ENCODE peak calls at places on chromosome 2, in four cellular contexts. Q is left lung, I is sigmoid colon, E is cardiac fibroblast. F is an unnamed sample.
A peak's percentile ranks its signal among the peaks of the same experiment; 100 is the strongest.

GRCh38 chr2:170716851-170717598 is 1.9 kb downstream of the SP5 start:
- DNase-seq in Q (no peak), I (peak; percentile 81), E (peak; percentile 32), F (no peak)

GRCh38 chr2:9156483-9156882 is 50.1 kb upstream of the ASAP2 start:
- DNase-seq in Q (no peak), I (no peak), E (no peak), F (no peak)

GRCh38 chr2:121698318-121698930 is 38.3 kb downstream of the NIFK start:
- DNase-seq in Q (no peak), I (peak; percentile 11), E (no peak), F (no peak)

GRCh38 chr2:71473346-71474035 is 20.1 kb downstream of the DYSF start:
- DNase-seq in Q (no peak), I (peak; percentile 30), E (no peak), F (no peak)

GRCh38 chr2:112906276-112906675 is 4.7 kb upstream of the IL37 start:
- DNase-seq in Q (no peak), I (no peak), E (no peak), F (no peak)

GRCh38 chr2:120395686-120396518 is 50.0 kb downstream of the INHBB start:
- DNase-seq in Q (peak; percentile 48), I (no peak), E (no peak), F (peak; percentile 50)

GRCh38 chr2:37871453-37872191 is 53.5 kb upstream of the RMDN2 start:
- DNase-seq in Q (no peak), I (no peak), E (peak; percentile 87), F (no peak)

GRCh38 chr2:102337481-102338386 is 17.9 kb upstream of the IL18R1 start:
- DNase-seq in Q (no peak), I (no peak), E (peak; percentile 74), F (no peak)

GRCh38 chr2:108570416-108570815 is 36.1 kb downstream of the LIMS1 start:
- DNase-seq in Q (no peak), I (no peak), E (peak; percentile 85), F (no peak)

GRCh38 chr2:68385907-68386287 is 20.8 kb downstream of the PLEK start:
- DNase-seq in Q (no peak), I (no peak), E (no peak), F (no peak)

GRCh38 chr2:68386362-68386761 is 21.3 kb downstream of the PLEK start:
- DNase-seq in Q (no peak), I (no peak), E (no peak), F (no peak)

GRCh38 chr2:68384485-68385107 is 19.5 kb downstream of the PLEK start:
- DNase-seq in Q (no peak), I (no peak), E (no peak), F (no peak)

GRCh38 chr2:68383778-68384177 is 18.7 kb downstream of the PLEK start:
- DNase-seq in Q (no peak), I (no peak), E (no peak), F (no peak)

GRCh38 chr2:68385232-68385906 is 20.3 kb downstream of the PLEK start:
- DNase-seq in Q (no peak), I (no peak), E (no peak), F (no peak)
- TF ChIP-seq CTCF in Q (no peak), I (no peak), E (no peak), F (no peak)

GRCh38 chr2:224850081-224850480 is 133.9 kb upstream of the CCDC195 start:
- DNase-seq in Q (no peak), I (no peak), E (peak; percentile 25), F (no peak)

GRCh38 chr2:224847961-224848850 is 132.0 kb upstream of the CCDC195 start:
- DNase-seq in Q (no peak), I (no peak), E (peak; percentile 79), F (no peak)

GRCh38 chr2:224847431-224847830 is 131.3 kb upstream of the CCDC195 start:
- DNase-seq in Q (no peak), I (no peak), E (no peak), F (no peak)

GRCh38 chr2:224849264-224849663 is 133.1 kb upstream of the CCDC195 start:
- DNase-seq in Q (no peak), I (no peak), E (no peak), F (no peak)
- TF ChIP-seq CTCF in Q (no peak), I (no peak), E (no peak), F (no peak)

GRCh38 chr2:203671876-203672275 is 34.6 kb upstream of the CD28 start:
- DNase-seq in Q (no peak), I (no peak), E (no peak), F (no peak)
- TF ChIP-seq CTCF in Q (no peak), I (no peak), E (no peak), F (no peak)

GRCh38 chr2:236177967-236178909 is 10.1 kb upstream of the GBX2 start:
- DNase-seq in Q (peak; percentile 45), I (peak; percentile 74), E (peak; percentile 59), F (peak; percentile 73)

GRCh38 chr2:236177604-236177966 is 9.4 kb upstream of the GBX2 start:
- DNase-seq in Q (no peak), I (peak; percentile 68), E (peak; percentile 39), F (peak; percentile 67)

GRCh38 chr2:236174608-236175001 is 6.4 kb upstream of the GBX2 start:
- DNase-seq in Q (no peak), I (no peak), E (no peak), F (peak; percentile 59)

GRCh38 chr2:236176951-236177350 is 8.8 kb upstream of the GBX2 start:
- DNase-seq in Q (no peak), I (peak; percentile 33), E (no peak), F (peak; percentile 47)

GRCh38 chr2:236176417-236176816 is 8.2 kb upstream of the GBX2 start:
- DNase-seq in Q (no peak), I (peak; percentile 56), E (peak; percentile 35), F (peak; percentile 45)
- TF ChIP-seq CTCF in Q (peak; percentile 33), I (no peak), E (peak; percentile 59), F (no peak)

GRCh38 chr2:210662557-210662956 is 106.2 kb downstream of the CPS1 start:
- DNase-seq in Q (no peak), I (no peak), E (no peak), F (no peak)

GRCh38 chr2:210667726-210668125 is 111.3 kb downstream of the CPS1 start:
- DNase-seq in Q (no peak), I (no peak), E (no peak), F (no peak)

GRCh38 chr2:210660751-210661150 is 104.4 kb downstream of the CPS1 start:
- DNase-seq in Q (no peak), I (no peak), E (no peak), F (no peak)

GRCh38 chr2:210663574-210663973 is 107.2 kb downstream of the CPS1 start:
- DNase-seq in Q (no peak), I (no peak), E (peak; percentile 55), F (no peak)
- TF ChIP-seq CTCF in Q (no peak), I (no peak), E (no peak), F (no peak)